ENCODE peak calls at places on chromosomes 4 and X, in four cellular contexts. One of them, this sample, is unnamed.

GRCh38 chr4:76458297-76458696 is 23.3 kb downstream of the SHROOM3 start:
- DNase-seq in memory B cell: no peak
- DNase-seq in T follicular helper cell: no peak
- DNase-seq in NCI-H460: no peak
- DNase-seq in this sample: no peak

GRCh38 chr4:128291096-128291495 is 3.5 kb upstream of the PGRMC2 start:
- DNase-seq in memory B cell: no peak
- DNase-seq in T follicular helper cell: no peak
- DNase-seq in NCI-H460: no peak
- DNase-seq in this sample: no peak

GRCh38 chr4:179755322-179755721 is 2313.1 kb upstream of the AGA start:
- DNase-seq in memory B cell: no peak
- DNase-seq in T follicular helper cell: no peak
- DNase-seq in NCI-H460: peak; percentile 20
- DNase-seq in this sample: no peak

GRCh38 chr4:127623755-127624087 is 9.0 kb upstream of the INTU start:
- DNase-seq in memory B cell: no peak
- DNase-seq in T follicular helper cell: no peak
- DNase-seq in NCI-H460: no peak
- DNase-seq in this sample: no peak

GRCh38 chr4:64417974-64418373 is 8.7 kb upstream of the TECRL start:
- DNase-seq in memory B cell: no peak
- DNase-seq in T follicular helper cell: no peak
- DNase-seq in NCI-H460: no peak
- DNase-seq in this sample: peak; percentile 36

GRCh38 chr4:41256740-41257256 is at the start of gene UCHL1:
- DNase-seq in memory B cell: no peak
- DNase-seq in T follicular helper cell: no peak
- DNase-seq in NCI-H460: peak; percentile 94
- DNase-seq in this sample: peak; percentile 72

GRCh38 chrX:15790766-15791380 is 589 bp downstream of the ZRSR2 start:
- DNase-seq in memory B cell: no peak
- DNase-seq in T follicular helper cell: no peak
- DNase-seq in NCI-H460: no peak
- DNase-seq in this sample: no peak

GRCh38 chr4:147682755-147683154 is 1.2 kb downstream of the PRMT9 start:
- DNase-seq in memory B cell: no peak
- DNase-seq in T follicular helper cell: no peak
- DNase-seq in NCI-H460: no peak
- DNase-seq in this sample: no peak

GRCh38 chr4:80507507-80507906 is 172.0 kb downstream of the CFAP299 start:
- DNase-seq in memory B cell: no peak
- DNase-seq in T follicular helper cell: no peak
- DNase-seq in NCI-H460: no peak
- DNase-seq in this sample: no peak

GRCh38 chr4:123621072-123621705 is 224.6 kb downstream of the SPRY1 start:
- DNase-seq in memory B cell: no peak
- DNase-seq in T follicular helper cell: no peak
- DNase-seq in NCI-H460: no peak
- DNase-seq in this sample: peak; percentile 71

GRCh38 chrX:28177202-28177601 is 196.0 kb upstream of the DCAF8L1 start:
- DNase-seq in memory B cell: no peak
- DNase-seq in T follicular helper cell: no peak
- DNase-seq in NCI-H460: no peak
- DNase-seq in this sample: no peak

GRCh38 chr4:187172340-187172761 is 448.7 kb upstream of the FAT1 start:
- DNase-seq in memory B cell: no peak
- DNase-seq in T follicular helper cell: no peak
- DNase-seq in NCI-H460: no peak
- DNase-seq in this sample: no peak

GRCh38 chr4:6327220-6327917 is 57.7 kb downstream of the WFS1 start:
- DNase-seq in memory B cell: peak; percentile 77
- DNase-seq in T follicular helper cell: peak; percentile 60
- DNase-seq in NCI-H460: peak; percentile 28
- DNase-seq in this sample: peak; percentile 31

GRCh38 chr4:74768857-74769525 is 25.3 kb downstream of the BTC start:
- DNase-seq in memory B cell: no peak
- DNase-seq in T follicular helper cell: no peak
- DNase-seq in NCI-H460: peak; percentile 33
- DNase-seq in this sample: peak; percentile 27

GRCh38 chrX:123860983-123861382 is 1.1 kb downstream of the XIAP start:
- DNase-seq in memory B cell: no peak
- DNase-seq in T follicular helper cell: no peak
- DNase-seq in NCI-H460: peak; percentile 33
- DNase-seq in this sample: no peak

GRCh38 chr4:57153207-57153606 is 43.0 kb upstream of the IGFBP7 start:
- DNase-seq in memory B cell: no peak
- DNase-seq in T follicular helper cell: no peak
- DNase-seq in NCI-H460: no peak
- DNase-seq in this sample: no peak

GRCh38 chr4:186472948-186473347 is 82.4 kb downstream of the MTNR1A start:
- DNase-seq in memory B cell: no peak
- DNase-seq in T follicular helper cell: no peak
- DNase-seq in NCI-H460: peak; percentile 5
- DNase-seq in this sample: peak; percentile 23

GRCh38 chrX:69968956-69969355 is 80.8 kb downstream of the AWAT2 start:
- DNase-seq in memory B cell: no peak
- DNase-seq in T follicular helper cell: no peak
- DNase-seq in NCI-H460: no peak
- DNase-seq in this sample: no peak

GRCh38 chr4:152935661-152936445 is at the start of gene FHDC1:
- DNase-seq in memory B cell: peak; percentile 25
- DNase-seq in T follicular helper cell: no peak
- DNase-seq in NCI-H460: no peak
- DNase-seq in this sample: no peak

GRCh38 chr4:54539500-54540029 is 118.2 kb upstream of the KIT start:
- DNase-seq in memory B cell: no peak
- DNase-seq in T follicular helper cell: no peak
- DNase-seq in NCI-H460: peak; percentile 8
- DNase-seq in this sample: no peak